ENCODE peak calls at places on chromosomes 12 and 14, in seven cellular contexts. One of them, this sample, is unnamed.

GRCh38 chr12:5503774-5504173 is 71.9 kb downstream of the NTF3 start:
- DNase-seq in stomach: no peak
- DNase-seq in uterus: no peak
- DNase-seq in prostate gland: peak; percentile 71
- DNase-seq in transverse colon: peak; percentile 83
- DNase-seq in body of pancreas: no peak
- DNase-seq in fibroblast of lung: no peak
- DNase-seq in this sample: no peak

GRCh38 chr12:31011746-31012567 is 61.7 kb upstream of the DDX11 start:
- DNase-seq in stomach: no peak
- DNase-seq in uterus: peak; percentile 7
- DNase-seq in prostate gland: no peak
- DNase-seq in transverse colon: no peak
- DNase-seq in body of pancreas: no peak
- DNase-seq in fibroblast of lung: no peak
- DNase-seq in this sample: no peak

GRCh38 chr14:74424606-74425005 is 1.4 kb downstream of the SYNDIG1L start:
- DNase-seq in stomach: no peak
- DNase-seq in uterus: no peak
- DNase-seq in prostate gland: no peak
- DNase-seq in transverse colon: no peak
- DNase-seq in body of pancreas: no peak
- DNase-seq in fibroblast of lung: no peak
- DNase-seq in this sample: no peak

GRCh38 chr12:48936379-48936979 is 11.2 kb upstream of the FKBP11 start:
- DNase-seq in stomach: peak; percentile 78
- DNase-seq in uterus: peak; percentile 74
- DNase-seq in prostate gland: peak; percentile 43
- DNase-seq in transverse colon: peak; percentile 80
- DNase-seq in body of pancreas: peak; percentile 74
- DNase-seq in fibroblast of lung: peak; percentile 58
- DNase-seq in this sample: peak; percentile 80

GRCh38 chr12:464484-465267 is 4.9 kb downstream of the B4GALNT3 start:
- DNase-seq in stomach: peak; percentile 71
- DNase-seq in uterus: no peak
- DNase-seq in prostate gland: no peak
- DNase-seq in transverse colon: no peak
- DNase-seq in body of pancreas: no peak
- DNase-seq in fibroblast of lung: peak; percentile 26
- DNase-seq in this sample: no peak

GRCh38 chr14:68195126-68195525 is 375.5 kb downstream of the RAD51B start:
- DNase-seq in stomach: no peak
- DNase-seq in uterus: no peak
- DNase-seq in prostate gland: no peak
- DNase-seq in transverse colon: no peak
- DNase-seq in body of pancreas: no peak
- DNase-seq in fibroblast of lung: no peak
- DNase-seq in this sample: no peak

GRCh38 chr14:76917759-76918175 is 91.6 kb downstream of the LRRC74A start:
- DNase-seq in stomach: peak; percentile 65
- DNase-seq in uterus: peak; percentile 52
- DNase-seq in prostate gland: peak; percentile 85
- DNase-seq in transverse colon: no peak
- DNase-seq in body of pancreas: peak; percentile 83
- DNase-seq in fibroblast of lung: peak; percentile 21
- DNase-seq in this sample: no peak

GRCh38 chr12:16788888-16789790 is 183.2 kb upstream of the LMO3 start:
- DNase-seq in stomach: no peak
- DNase-seq in uterus: no peak
- DNase-seq in prostate gland: no peak
- DNase-seq in transverse colon: no peak
- DNase-seq in body of pancreas: no peak
- DNase-seq in fibroblast of lung: no peak
- DNase-seq in this sample: no peak

GRCh38 chr14:95156153-95156764 is 1.1 kb downstream of the DICER1 start:
- DNase-seq in stomach: no peak
- DNase-seq in uterus: no peak
- DNase-seq in prostate gland: no peak
- DNase-seq in transverse colon: no peak
- DNase-seq in body of pancreas: no peak
- DNase-seq in fibroblast of lung: peak; percentile 26
- DNase-seq in this sample: no peak

GRCh38 chr14:96811265-96811664 is 14.1 kb downstream of the VRK1 start:
- DNase-seq in stomach: no peak
- DNase-seq in uterus: no peak
- DNase-seq in prostate gland: no peak
- DNase-seq in transverse colon: no peak
- DNase-seq in body of pancreas: no peak
- DNase-seq in fibroblast of lung: peak; percentile 93
- DNase-seq in this sample: no peak

GRCh38 chr12:93763746-93764147 is 86.6 kb downstream of the CRADD start:
- DNase-seq in stomach: no peak
- DNase-seq in uterus: no peak
- DNase-seq in prostate gland: no peak
- DNase-seq in transverse colon: no peak
- DNase-seq in body of pancreas: no peak
- DNase-seq in fibroblast of lung: peak; percentile 41
- DNase-seq in this sample: no peak

GRCh38 chr14:79278798-79279644 is 932.3 kb downstream of the DIO2 start:
- DNase-seq in stomach: peak; percentile 84
- DNase-seq in uterus: peak; percentile 81
- DNase-seq in prostate gland: peak; percentile 92
- DNase-seq in transverse colon: peak; percentile 82
- DNase-seq in body of pancreas: peak; percentile 93
- DNase-seq in fibroblast of lung: peak; percentile 96
- DNase-seq in this sample: no peak

GRCh38 chr12:120610560-120610959 is 29.4 kb upstream of the POP5 start:
- DNase-seq in stomach: no peak
- DNase-seq in uterus: no peak
- DNase-seq in prostate gland: no peak
- DNase-seq in transverse colon: no peak
- DNase-seq in body of pancreas: no peak
- DNase-seq in fibroblast of lung: no peak
- DNase-seq in this sample: no peak

GRCh38 chr12:64840949-64841717 is 16.7 kb downstream of the TBC1D30 start:
- DNase-seq in stomach: no peak
- DNase-seq in uterus: no peak
- DNase-seq in prostate gland: no peak
- DNase-seq in transverse colon: peak; percentile 53
- DNase-seq in body of pancreas: peak; percentile 67
- DNase-seq in fibroblast of lung: no peak
- DNase-seq in this sample: no peak

GRCh38 chr12:51238510-51239334 is at the start of gene DAZAP2:
- DNase-seq in stomach: peak; percentile 98
- DNase-seq in uterus: peak; percentile 96
- DNase-seq in prostate gland: peak; percentile 97
- DNase-seq in transverse colon: peak; percentile 98
- DNase-seq in body of pancreas: peak; percentile 99
- DNase-seq in fibroblast of lung: peak; percentile 95
- DNase-seq in this sample: peak; percentile 94

GRCh38 chr12:30257614-30258013 is 438.1 kb downstream of the IPO8 start:
- DNase-seq in stomach: no peak
- DNase-seq in uterus: no peak
- DNase-seq in prostate gland: no peak
- DNase-seq in transverse colon: no peak
- DNase-seq in body of pancreas: no peak
- DNase-seq in fibroblast of lung: peak; percentile 10
- DNase-seq in this sample: no peak

GRCh38 chr12:131076791-131077747 is 123.4 kb downstream of the ADGRD1 start:
- DNase-seq in stomach: peak; percentile 11
- DNase-seq in uterus: no peak
- DNase-seq in prostate gland: no peak
- DNase-seq in transverse colon: no peak
- DNase-seq in body of pancreas: no peak
- DNase-seq in fibroblast of lung: no peak
- DNase-seq in this sample: no peak

GRCh38 chr12:110073049-110073831 is 24.9 kb upstream of the C12orf76 start:
- DNase-seq in stomach: no peak
- DNase-seq in uterus: peak; percentile 25
- DNase-seq in prostate gland: no peak
- DNase-seq in transverse colon: peak; percentile 33
- DNase-seq in body of pancreas: no peak
- DNase-seq in fibroblast of lung: peak; percentile 20
- DNase-seq in this sample: no peak

DNA sequence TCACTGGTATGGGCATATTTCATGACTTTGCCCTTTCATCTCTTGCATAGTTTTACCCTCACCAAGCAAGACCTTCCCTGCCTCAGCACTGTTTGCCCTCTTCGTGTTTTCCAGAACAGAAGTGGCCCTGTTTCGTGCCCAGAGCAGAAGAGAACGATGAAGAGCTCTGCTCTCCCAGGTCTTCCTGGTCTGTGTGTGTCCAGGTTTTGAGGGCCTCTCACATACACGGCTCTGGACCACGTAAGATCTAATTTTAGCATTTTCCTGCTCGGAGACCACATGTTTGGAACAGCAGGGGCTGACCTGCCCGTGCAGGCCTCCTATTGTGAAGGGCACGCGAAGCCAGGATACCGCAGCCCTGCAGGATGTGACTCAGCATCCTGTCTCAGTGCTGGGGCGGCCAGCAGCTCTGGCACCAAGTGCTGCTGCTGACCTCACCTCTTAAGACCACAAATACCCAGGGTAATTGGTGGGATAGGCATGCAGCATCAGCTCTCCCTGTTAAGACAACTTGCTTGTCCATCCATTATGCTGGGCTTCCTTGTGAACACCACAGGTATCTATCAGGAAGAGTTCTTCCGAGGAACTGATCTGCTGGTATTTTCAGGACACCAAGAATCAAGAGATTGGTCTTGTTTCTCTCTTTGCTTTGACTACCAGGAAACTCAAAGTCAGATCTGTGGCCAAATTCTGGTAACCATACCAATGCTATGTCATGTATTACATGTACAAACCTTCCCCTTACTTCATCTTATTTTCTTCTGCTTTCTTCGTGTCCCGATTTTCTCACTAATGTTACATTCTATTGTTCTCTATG is 19.0 kb downstream of the SSH1 start:
- DNase-seq in stomach: peak; percentile 72
- DNase-seq in uterus: peak; percentile 90
- DNase-seq in prostate gland: peak; percentile 89
- DNase-seq in transverse colon: peak; percentile 78
- DNase-seq in body of pancreas: peak; percentile 67
- DNase-seq in fibroblast of lung: peak; percentile 100
- DNase-seq in this sample: peak; percentile 26
- H3K4me1 ChIP-seq in stomach: peaks cover 55% of the 10 kb centered on the region
- H3K4me1 ChIP-seq in uterus: no peaks in the 10 kb centered on the region
- H3K4me1 ChIP-seq in prostate gland: no peaks in the 10 kb centered on the region
- H3K4me1 ChIP-seq in transverse colon: peaks cover 36% of the 10 kb centered on the region
- H3K4me1 ChIP-seq in body of pancreas: peaks cover 39% of the 10 kb centered on the region
- H3K4me1 ChIP-seq in fibroblast of lung: peaks cover 50% of the 10 kb centered on the region
- H3K4me1 ChIP-seq in this sample: peaks cover 31% of the 10 kb centered on the region

GRCh38 chr12:124686885-124687694 is 119.7 kb upstream of the NCOR2 start:
- DNase-seq in stomach: no peak
- DNase-seq in uterus: no peak
- DNase-seq in prostate gland: no peak
- DNase-seq in transverse colon: no peak
- DNase-seq in body of pancreas: no peak
- DNase-seq in fibroblast of lung: no peak
- DNase-seq in this sample: no peak

GRCh38 chr12:124684496-124684895 is 117.1 kb upstream of the NCOR2 start:
- DNase-seq in stomach: no peak
- DNase-seq in uterus: peak; percentile 56
- DNase-seq in prostate gland: peak; percentile 56
- DNase-seq in transverse colon: no peak
- DNase-seq in body of pancreas: no peak
- DNase-seq in fibroblast of lung: no peak
- DNase-seq in this sample: no peak

GRCh38 chr12:124684971-124685688 is 117.7 kb upstream of the NCOR2 start:
- DNase-seq in stomach: no peak
- DNase-seq in uterus: peak; percentile 78
- DNase-seq in prostate gland: peak; percentile 46
- DNase-seq in transverse colon: no peak
- DNase-seq in body of pancreas: no peak
- DNase-seq in fibroblast of lung: peak; percentile 86
- DNase-seq in this sample: no peak

GRCh38 chr12:124686001-124686884 is 118.8 kb upstream of the NCOR2 start:
- DNase-seq in stomach: no peak
- DNase-seq in uterus: peak; percentile 60
- DNase-seq in prostate gland: no peak
- DNase-seq in transverse colon: no peak
- DNase-seq in body of pancreas: no peak
- DNase-seq in fibroblast of lung: peak; percentile 84
- DNase-seq in this sample: no peak

DNA sequence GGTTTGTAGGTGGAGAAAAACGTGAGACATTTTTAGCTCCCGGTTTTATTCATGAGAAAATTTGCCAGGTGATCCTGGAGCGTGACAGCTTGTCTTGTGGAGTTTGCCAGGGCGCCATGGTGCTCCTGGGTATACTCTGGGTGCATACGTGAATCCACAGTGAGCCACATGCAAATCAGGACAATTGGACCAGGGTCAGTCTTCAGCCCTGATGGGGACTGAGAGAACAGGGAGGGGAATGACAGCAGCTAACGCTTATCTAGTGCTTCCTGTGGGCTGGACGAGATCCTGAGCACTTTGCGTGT is 118.2 kb upstream of the NCOR2 start:
- DNase-seq in stomach: no peak
- DNase-seq in uterus: no peak
- DNase-seq in prostate gland: no peak
- DNase-seq in transverse colon: no peak
- DNase-seq in body of pancreas: no peak
- DNase-seq in fibroblast of lung: no peak
- DNase-seq in this sample: no peak
- H3K4me1 ChIP-seq in stomach: peaks cover 62% of the 10 kb centered on the region
- H3K4me1 ChIP-seq in uterus: no peaks in the 10 kb centered on the region
- H3K4me1 ChIP-seq in prostate gland: peaks cover 14% of the 10 kb centered on the region
- H3K4me1 ChIP-seq in transverse colon: peaks cover 13% of the 10 kb centered on the region
- H3K4me1 ChIP-seq in body of pancreas: peaks cover 16% of the 10 kb centered on the region
- H3K4me1 ChIP-seq in fibroblast of lung: peaks cover 34% of the 10 kb centered on the region
- H3K4me1 ChIP-seq in this sample: peaks cover 17% of the 10 kb centered on the region

DNA sequence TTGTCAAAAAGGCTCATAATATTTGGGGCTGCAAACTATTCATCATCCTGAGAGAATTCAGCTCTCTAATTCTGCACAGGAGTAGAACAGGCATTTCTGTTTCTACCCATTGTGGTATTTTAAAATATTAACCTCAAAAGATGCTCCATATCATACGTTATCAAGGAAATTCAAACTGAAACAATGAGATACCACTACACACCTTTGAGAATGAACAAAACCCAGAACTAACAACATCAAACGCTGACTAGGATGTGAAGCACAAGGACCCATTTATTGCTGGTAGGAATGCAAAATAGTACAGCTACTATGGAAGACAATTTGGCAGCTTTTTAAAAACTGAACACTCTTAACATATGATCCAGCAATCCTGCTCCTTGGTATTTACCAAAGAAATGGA is 171.8 kb downstream of the DUSP6 start:
- DNase-seq in stomach: no peak
- DNase-seq in uterus: no peak
- DNase-seq in prostate gland: no peak
- DNase-seq in transverse colon: no peak
- DNase-seq in body of pancreas: no peak
- DNase-seq in fibroblast of lung: no peak
- DNase-seq in this sample: no peak
- H3K4me1 ChIP-seq in stomach: peaks cover 21% of the 10 kb centered on the region
- H3K4me1 ChIP-seq in uterus: no peaks in the 10 kb centered on the region
- H3K4me1 ChIP-seq in prostate gland: no peaks in the 10 kb centered on the region
- H3K4me1 ChIP-seq in transverse colon: peaks cover 10% of the 10 kb centered on the region
- H3K4me1 ChIP-seq in body of pancreas: no peaks in the 10 kb centered on the region
- H3K4me1 ChIP-seq in fibroblast of lung: no peaks in the 10 kb centered on the region
- H3K4me1 ChIP-seq in this sample: peaks cover 7% of the 10 kb centered on the region

DNA sequence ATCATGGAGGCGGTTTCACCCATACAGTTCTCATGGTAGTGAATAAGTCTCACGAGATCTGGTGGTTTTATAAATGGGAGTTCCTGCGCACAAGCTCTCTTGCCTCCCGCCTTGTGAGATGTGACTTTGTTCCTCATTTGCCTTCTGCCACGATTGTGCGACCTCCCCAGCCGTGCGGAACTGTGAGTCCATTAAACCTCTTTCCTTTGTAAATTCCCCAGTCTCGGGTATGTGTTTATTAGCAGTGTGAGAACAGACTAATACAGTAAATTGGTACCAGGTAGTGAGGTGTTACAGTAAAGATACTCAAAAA is 8.1 kb upstream of the CCDC88C start:
- DNase-seq in stomach: no peak
- DNase-seq in uterus: no peak
- DNase-seq in prostate gland: no peak
- DNase-seq in transverse colon: no peak
- DNase-seq in body of pancreas: no peak
- DNase-seq in fibroblast of lung: no peak
- DNase-seq in this sample: no peak
- H3K4me1 ChIP-seq in stomach: peaks cover 8% of the 10 kb centered on the region
- H3K4me1 ChIP-seq in uterus: no peaks in the 10 kb centered on the region
- H3K4me1 ChIP-seq in prostate gland: no peaks in the 10 kb centered on the region
- H3K4me1 ChIP-seq in transverse colon: no peaks in the 10 kb centered on the region
- H3K4me1 ChIP-seq in body of pancreas: peaks cover 5% of the 10 kb centered on the region
- H3K4me1 ChIP-seq in fibroblast of lung: no peaks in the 10 kb centered on the region
- H3K4me1 ChIP-seq in this sample: peaks cover 8% of the 10 kb centered on the region

This sample was measured in CD4-positive, alpha-beta memory T cell.